ENCODE peak calls at places on chromosomes 2 and 18, in four cellular contexts. U, F, L and H are unnamed samples.

GRCh38 chr2:42012137-42012536 is 35.7 kb upstream of the PKDCC start:
- DNase-seq in U (no peak), F (no peak), L (no peak), H (no peak)

GRCh38 chr18:9539283-9539682 is 64.0 kb downstream of the RALBP1 start:
- DNase-seq in U (no peak), F (no peak), L (no peak), H (no peak)

GRCh38 chr2:60764736-60765534 is 8.9 kb downstream of the PAPOLG start:
- DNase-seq in U (no peak), F (no peak), L (no peak), H (no peak)

GRCh38 chr2:214471990-214472389 is 61.1 kb downstream of the VWC2L start:
- DNase-seq in U (no peak), F (no peak), L (no peak), H (no peak)

GRCh38 chr2:227627769-227628168 is 10.5 kb downstream of the SCYGR4 start:
- DNase-seq in U (peak), F (no peak), L (no peak), H (no peak)

GRCh38 chr2:11655495-11655894 is 14.5 kb downstream of the NTSR2 start:
- DNase-seq in U (no peak), F (no peak), L (no peak), H (no peak)

GRCh38 chr2:219057709-219058540 is 2.8 kb downstream of the IHH start:
- DNase-seq in U (no peak), F (peak), L (peak), H (peak)

GRCh38 chr2:85326406-85326945 is 1.3 kb downstream of the TGOLN2 start:
- DNase-seq in U (no peak), F (peak), L (no peak), H (peak)

GRCh38 chr2:71601136-71602114 is 148.1 kb downstream of the DYSF start:
- DNase-seq in U (no peak), F (no peak), L (no peak), H (no peak)

GRCh38 chr2:144330951-144331651 is 188.8 kb downstream of the ZEB2 start:
- DNase-seq in U (no peak), F (no peak), L (no peak), H (no peak)

GRCh38 chr2:82508702-82509101 is 1950.4 kb downstream of the SUCLG1 start:
- DNase-seq in U (no peak), F (no peak), L (no peak), H (no peak)

GRCh38 chr2:232687382-232688160 is 9.6 kb upstream of the GIGYF2 start:
- DNase-seq in U (no peak), F (no peak), L (no peak), H (no peak)

GRCh38 chr2:232347369-232347768 is 31.2 kb upstream of the ALPP start:
- DNase-seq in U (no peak), F (no peak), L (no peak), H (no peak)

GRCh38 chr18:39326772-39327171 is 1761.2 kb upstream of the CELF4 start:
- DNase-seq in U (no peak), F (no peak), L (no peak), H (no peak)

GRCh38 chr2:3712841-3713503 is 9.6 kb downstream of the DCDC2C start:
- DNase-seq in U (no peak), F (no peak), L (no peak), H (no peak)

GRCh38 chr2:96325038-96325883 is at the start of gene ITPRIPL1:
- DNase-seq in U (no peak), F (peak), L (peak), H (peak)

GRCh38 chr2:102055346-102055975 is 63.7 kb downstream of the IL1R2 start:
- DNase-seq in U (no peak), F (no peak), L (no peak), H (no peak)

GRCh38 chr18:48138211-48138610 is 207.8 kb upstream of the SMAD2 start:
- DNase-seq in U (no peak), F (no peak), L (no peak), H (no peak)

GRCh38 chr18:62445386-62445917 is 77.4 kb upstream of the ZCCHC2 start:
- DNase-seq in U (no peak), F (no peak), L (no peak), H (no peak)

GRCh38 chr2:25340340-25340886 is 1.3 kb downstream of the DNMT3A start:
- DNase-seq in U (no peak), F (no peak), L (peak), H (no peak)

GRCh38 chr2:113039158-113039557 is 13.5 kb downstream of the IL36B start:
- DNase-seq in U (no peak), F (no peak), L (no peak), H (no peak)

GRCh38 chr2:24360050-24360962 is at the start of gene ITSN2:
- DNase-seq in U (peak), F (peak), L (peak), H (peak)

GRCh38 chr2:11598228-11598731 is 64.4 kb downstream of the GREB1 start:
- DNase-seq in U (no peak), F (no peak), L (no peak), H (no peak)

GRCh38 chr18:22032392-22032961 is 136.9 kb upstream of the GATA6 start:
- DNase-seq in U (peak), F (peak), L (no peak), H (no peak)

GRCh38 chr2:127188797-127189196 is 31.3 kb downstream of the CYP27C1 start:
- DNase-seq in U (no peak), F (no peak), L (no peak), H (no peak)

DNA sequence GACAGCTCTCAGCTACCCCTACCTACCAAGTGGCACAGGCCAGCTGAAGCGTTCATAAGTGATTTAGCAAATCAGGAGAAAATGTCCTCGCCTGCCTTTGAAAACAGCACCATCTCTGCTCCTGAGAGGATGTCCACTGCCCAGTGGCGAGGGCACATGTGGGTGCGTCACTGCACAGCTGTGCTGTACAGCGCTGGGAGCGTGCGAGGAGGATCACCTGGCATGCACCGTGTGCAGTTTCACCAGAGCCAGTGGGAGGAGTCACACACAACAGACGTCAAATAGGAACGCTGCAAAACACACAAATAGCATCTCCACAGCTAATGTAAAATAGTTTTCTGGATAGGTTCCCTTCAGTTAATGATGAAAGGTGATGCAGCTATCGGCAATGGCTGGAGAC is 154.1 kb downstream of the HDAC4 start:
- DNase-seq in U (no peak), F (no peak), L (no peak), H (no peak)
- TF ChIP-seq SP1 in U (no peak), F (no peak), L (no peak), H (no peak)

GRCh38 chr2:105489168-105489878 is 90.5 kb upstream of the FHL2 start:
- DNase-seq in U (no peak), F (no peak), L (no peak), H (peak)
- TF ChIP-seq SUZ12 in U (no peak), F (no peak), L (no peak), H (no peak)

GRCh38 chr2:128774320-128775063 is 455.8 kb upstream of the HS6ST1 start:
- DNase-seq in U (no peak), F (no peak), L (peak), H (no peak)
- TF ChIP-seq SP1 in U (no peak), F (no peak), L (no peak), H (no peak)

DNA sequence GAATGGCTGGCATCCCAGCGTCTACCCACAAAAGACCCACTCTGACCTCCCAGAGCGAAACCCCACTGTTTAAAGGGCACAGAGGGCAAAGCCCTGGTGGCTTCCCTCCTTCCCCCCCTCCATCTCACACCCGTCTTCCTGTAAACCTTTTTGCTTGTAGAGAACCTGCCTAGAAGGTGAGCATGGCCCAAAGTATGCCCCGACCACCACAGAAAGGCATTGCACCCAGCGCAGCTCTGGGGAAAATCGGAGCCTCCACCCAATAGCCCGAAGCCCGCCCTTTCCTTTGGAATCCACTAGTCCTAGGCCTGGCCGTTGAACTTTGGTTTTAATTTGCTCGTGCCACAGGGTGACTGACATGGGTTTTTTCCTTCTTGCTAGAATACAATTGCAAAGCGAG is 22.6 kb downstream of the DIPK1C start:
- DNase-seq in U (no peak), F (no peak), L (no peak), H (no peak)
- TF ChIP-seq SUZ12 in U (no peak), F (no peak), L (no peak), H (no peak)